ENCODE peak calls at places on chromosome 2, in ten cellular contexts. One of them, this sample, is unnamed.

GRCh38 chr2:207223051-207223450 is 57.3 kb upstream of the KLF7 start:
- DNase-seq in Calu3: no peak
- DNase-seq in cardiac septum: no peak
- DNase-seq in astrocyte: peak
- DNase-seq in left ventricle myocardium superior: no peak
- DNase-seq in mesothelial cell of epicardium: no peak
- DNase-seq in iris pigment epithelial cell: peak
- DNase-seq in GF-D8: no peak
- DNase-seq in uterus: no peak
- DNase-seq in coronary artery: no peak
- DNase-seq in this sample: no peak

GRCh38 chr2:11072550-11072949 is 82.7 kb upstream of the SLC66A3 start:
- DNase-seq in Calu3: no peak
- DNase-seq in cardiac septum: no peak
- DNase-seq in astrocyte: no peak
- DNase-seq in left ventricle myocardium superior: no peak
- DNase-seq in mesothelial cell of epicardium: no peak
- DNase-seq in iris pigment epithelial cell: no peak
- DNase-seq in GF-D8: no peak
- DNase-seq in uterus: no peak
- DNase-seq in coronary artery: peak
- DNase-seq in this sample: no peak

GRCh38 chr2:46381871-46382270 is 84.7 kb downstream of the EPAS1 start:
- DNase-seq in Calu3: no peak
- DNase-seq in cardiac septum: peak
- DNase-seq in astrocyte: no peak
- DNase-seq in left ventricle myocardium superior: no peak
- DNase-seq in mesothelial cell of epicardium: peak
- DNase-seq in iris pigment epithelial cell: no peak
- DNase-seq in GF-D8: no peak
- DNase-seq in uterus: no peak
- DNase-seq in coronary artery: no peak
- DNase-seq in this sample: no peak

GRCh38 chr2:169276045-169276444 is 86.3 kb downstream of the LRP2 start:
- DNase-seq in Calu3: peak
- DNase-seq in cardiac septum: no peak
- DNase-seq in astrocyte: no peak
- DNase-seq in left ventricle myocardium superior: no peak
- DNase-seq in mesothelial cell of epicardium: no peak
- DNase-seq in iris pigment epithelial cell: peak
- DNase-seq in GF-D8: no peak
- DNase-seq in uterus: no peak
- DNase-seq in coronary artery: no peak
- DNase-seq in this sample: no peak

GRCh38 chr2:114170070-114170469 is 272.4 kb upstream of the DPP10 start:
- DNase-seq in Calu3: no peak
- DNase-seq in cardiac septum: no peak
- DNase-seq in astrocyte: no peak
- DNase-seq in left ventricle myocardium superior: no peak
- DNase-seq in mesothelial cell of epicardium: no peak
- DNase-seq in iris pigment epithelial cell: no peak
- DNase-seq in GF-D8: no peak
- DNase-seq in uterus: no peak
- DNase-seq in coronary artery: no peak
- DNase-seq in this sample: no peak

GRCh38 chr2:234015861-234016260 is 34.6 kb upstream of the SPP2 start:
- DNase-seq in Calu3: no peak
- DNase-seq in cardiac septum: no peak
- DNase-seq in astrocyte: no peak
- DNase-seq in left ventricle myocardium superior: no peak
- DNase-seq in mesothelial cell of epicardium: no peak
- DNase-seq in iris pigment epithelial cell: no peak
- DNase-seq in GF-D8: no peak
- DNase-seq in uterus: no peak
- DNase-seq in coronary artery: no peak
- DNase-seq in this sample: no peak

GRCh38 chr2:84849271-84849952 is 31.5 kb downstream of the TRABD2A start:
- DNase-seq in Calu3: no peak
- DNase-seq in cardiac septum: no peak
- DNase-seq in astrocyte: no peak
- DNase-seq in left ventricle myocardium superior: no peak
- DNase-seq in mesothelial cell of epicardium: no peak
- DNase-seq in iris pigment epithelial cell: no peak
- DNase-seq in GF-D8: no peak
- DNase-seq in uterus: no peak
- DNase-seq in coronary artery: no peak
- DNase-seq in this sample: no peak

GRCh38 chr2:226813148-226813701 is 13.6 kb upstream of the IRS1 start:
- DNase-seq in Calu3: no peak
- DNase-seq in cardiac septum: no peak
- DNase-seq in astrocyte: no peak
- DNase-seq in left ventricle myocardium superior: no peak
- DNase-seq in mesothelial cell of epicardium: no peak
- DNase-seq in iris pigment epithelial cell: no peak
- DNase-seq in GF-D8: no peak
- DNase-seq in uterus: no peak
- DNase-seq in coronary artery: no peak
- DNase-seq in this sample: peak

GRCh38 chr2:3406501-3406900 is 27.0 kb downstream of the TRAPPC12 start:
- DNase-seq in Calu3: no peak
- DNase-seq in cardiac septum: no peak
- DNase-seq in astrocyte: no peak
- DNase-seq in left ventricle myocardium superior: peak
- DNase-seq in mesothelial cell of epicardium: no peak
- DNase-seq in iris pigment epithelial cell: no peak
- DNase-seq in GF-D8: no peak
- DNase-seq in uterus: no peak
- DNase-seq in coronary artery: no peak
- DNase-seq in this sample: no peak

GRCh38 chr2:190369635-190370034 is 26.2 kb downstream of the INPP1 start:
- DNase-seq in Calu3: no peak
- DNase-seq in cardiac septum: no peak
- DNase-seq in astrocyte: no peak
- DNase-seq in left ventricle myocardium superior: no peak
- DNase-seq in mesothelial cell of epicardium: no peak
- DNase-seq in iris pigment epithelial cell: no peak
- DNase-seq in GF-D8: no peak
- DNase-seq in uterus: no peak
- DNase-seq in coronary artery: no peak
- DNase-seq in this sample: no peak